ENCODE peak calls at places on chromosomes 6 and 20, in seven cellular contexts. One of them, this sample, is unnamed.

GRCh38 chr6:22247916-22248482 is 48.8 kb downstream of the PRL start:
- DNase-seq in NCI-H2081: no peak
- DNase-seq in NCI-H1694: no peak
- DNase-seq in WTC11: no peak
- DNase-seq in stimulated activated CD8-positive, alpha-beta memory T cell treated with anti-CD3 and anti-CD28 coated beads, Interleukin-12 subunit alpha, Interleukin-12 subunit beta, amount 100 ng/mL, for 4 hours: no peak
- DNase-seq in NCI-H446: no peak
- DNase-seq in KBM-7: no peak
- DNase-seq in this sample: no peak

GRCh38 chr6:37622639-37623038 is 75.0 kb downstream of the MDGA1 start:
- DNase-seq in NCI-H2081: no peak
- DNase-seq in NCI-H1694: no peak
- DNase-seq in WTC11: no peak
- DNase-seq in stimulated activated CD8-positive, alpha-beta memory T cell treated with anti-CD3 and anti-CD28 coated beads, Interleukin-12 subunit alpha, Interleukin-12 subunit beta, amount 100 ng/mL, for 4 hours: no peak
- DNase-seq in NCI-H446: no peak
- DNase-seq in KBM-7: peak
- DNase-seq in this sample: no peak

GRCh38 chr20:17468073-17468840 is 62.9 kb downstream of the BFSP1 start:
- DNase-seq in NCI-H2081: no peak
- DNase-seq in NCI-H1694: no peak
- DNase-seq in WTC11: no peak
- DNase-seq in stimulated activated CD8-positive, alpha-beta memory T cell treated with anti-CD3 and anti-CD28 coated beads, Interleukin-12 subunit alpha, Interleukin-12 subunit beta, amount 100 ng/mL, for 4 hours: no peak
- DNase-seq in NCI-H446: no peak
- DNase-seq in KBM-7: no peak
- DNase-seq in this sample: no peak

GRCh38 chr20:2619961-2620595 is 32.4 kb upstream of the NOP56 start:
- DNase-seq in NCI-H2081: no peak
- DNase-seq in NCI-H1694: no peak
- DNase-seq in WTC11: no peak
- DNase-seq in stimulated activated CD8-positive, alpha-beta memory T cell treated with anti-CD3 and anti-CD28 coated beads, Interleukin-12 subunit alpha, Interleukin-12 subunit beta, amount 100 ng/mL, for 4 hours: no peak
- DNase-seq in NCI-H446: no peak
- DNase-seq in KBM-7: no peak
- DNase-seq in this sample: no peak

GRCh38 chr6:106452628-106453027 is 92.1 kb downstream of the CRYBG1 start:
- DNase-seq in NCI-H2081: no peak
- DNase-seq in NCI-H1694: no peak
- DNase-seq in WTC11: no peak
- DNase-seq in stimulated activated CD8-positive, alpha-beta memory T cell treated with anti-CD3 and anti-CD28 coated beads, Interleukin-12 subunit alpha, Interleukin-12 subunit beta, amount 100 ng/mL, for 4 hours: no peak
- DNase-seq in NCI-H446: no peak
- DNase-seq in KBM-7: no peak
- DNase-seq in this sample: no peak

GRCh38 chr20:9710685-9711084 is 128.2 kb downstream of the PAK5 start:
- DNase-seq in NCI-H2081: no peak
- DNase-seq in NCI-H1694: no peak
- DNase-seq in WTC11: no peak
- DNase-seq in stimulated activated CD8-positive, alpha-beta memory T cell treated with anti-CD3 and anti-CD28 coated beads, Interleukin-12 subunit alpha, Interleukin-12 subunit beta, amount 100 ng/mL, for 4 hours: no peak
- DNase-seq in NCI-H446: no peak
- DNase-seq in KBM-7: no peak
- DNase-seq in this sample: no peak

GRCh38 chr6:32852018-32852843 is 1.3 kb downstream of the TAP1 start:
- DNase-seq in NCI-H2081: no peak
- DNase-seq in NCI-H1694: no peak
- DNase-seq in WTC11: no peak
- DNase-seq in stimulated activated CD8-positive, alpha-beta memory T cell treated with anti-CD3 and anti-CD28 coated beads, Interleukin-12 subunit alpha, Interleukin-12 subunit beta, amount 100 ng/mL, for 4 hours: no peak
- DNase-seq in NCI-H446: no peak
- DNase-seq in KBM-7: no peak
- DNase-seq in this sample: no peak

GRCh38 chr20:58706975-58707681 is 14.5 kb downstream of the NPEPL1 start:
- DNase-seq in NCI-H2081: no peak
- DNase-seq in NCI-H1694: no peak
- DNase-seq in WTC11: peak
- DNase-seq in stimulated activated CD8-positive, alpha-beta memory T cell treated with anti-CD3 and anti-CD28 coated beads, Interleukin-12 subunit alpha, Interleukin-12 subunit beta, amount 100 ng/mL, for 4 hours: no peak
- DNase-seq in NCI-H446: no peak
- DNase-seq in KBM-7: no peak
- DNase-seq in this sample: no peak

GRCh38 chr6:83417880-83418663 is 12.8 kb downstream of the ME1 start:
- DNase-seq in NCI-H2081: no peak
- DNase-seq in NCI-H1694: no peak
- DNase-seq in WTC11: no peak
- DNase-seq in stimulated activated CD8-positive, alpha-beta memory T cell treated with anti-CD3 and anti-CD28 coated beads, Interleukin-12 subunit alpha, Interleukin-12 subunit beta, amount 100 ng/mL, for 4 hours: no peak
- DNase-seq in NCI-H446: peak
- DNase-seq in KBM-7: peak
- DNase-seq in this sample: no peak

GRCh38 chr6:162778603-162779002 is 50.8 kb downstream of the PACRG start:
- DNase-seq in NCI-H2081: no peak
- DNase-seq in NCI-H1694: no peak
- DNase-seq in WTC11: no peak
- DNase-seq in stimulated activated CD8-positive, alpha-beta memory T cell treated with anti-CD3 and anti-CD28 coated beads, Interleukin-12 subunit alpha, Interleukin-12 subunit beta, amount 100 ng/mL, for 4 hours: no peak
- DNase-seq in NCI-H446: no peak
- DNase-seq in KBM-7: no peak
- DNase-seq in this sample: no peak

GRCh38 chr6:56517155-56517745 is 125.4 kb downstream of the DST start:
- DNase-seq in NCI-H2081: peak
- DNase-seq in NCI-H1694: no peak
- DNase-seq in WTC11: no peak
- DNase-seq in stimulated activated CD8-positive, alpha-beta memory T cell treated with anti-CD3 and anti-CD28 coated beads, Interleukin-12 subunit alpha, Interleukin-12 subunit beta, amount 100 ng/mL, for 4 hours: no peak
- DNase-seq in NCI-H446: no peak
- DNase-seq in KBM-7: no peak
- DNase-seq in this sample: no peak

GRCh38 chr6:33249732-33250625 is 21.7 kb downstream of the VPS52 start:
- DNase-seq in NCI-H2081: no peak
- DNase-seq in NCI-H1694: no peak
- DNase-seq in WTC11: no peak
- DNase-seq in stimulated activated CD8-positive, alpha-beta memory T cell treated with anti-CD3 and anti-CD28 coated beads, Interleukin-12 subunit alpha, Interleukin-12 subunit beta, amount 100 ng/mL, for 4 hours: no peak
- DNase-seq in NCI-H446: peak
- DNase-seq in KBM-7: no peak
- DNase-seq in this sample: no peak

GRCh38 chr20:32215729-32216128 is 8.0 kb downstream of the POFUT1 start:
- DNase-seq in NCI-H2081: no peak
- DNase-seq in NCI-H1694: no peak
- DNase-seq in WTC11: no peak
- DNase-seq in stimulated activated CD8-positive, alpha-beta memory T cell treated with anti-CD3 and anti-CD28 coated beads, Interleukin-12 subunit alpha, Interleukin-12 subunit beta, amount 100 ng/mL, for 4 hours: no peak
- DNase-seq in NCI-H446: no peak
- DNase-seq in KBM-7: no peak
- DNase-seq in this sample: no peak

GRCh38 chr6:20441921-20442320 is 40.2 kb downstream of the E2F3 start:
- DNase-seq in NCI-H2081: no peak
- DNase-seq in NCI-H1694: no peak
- DNase-seq in WTC11: no peak
- DNase-seq in stimulated activated CD8-positive, alpha-beta memory T cell treated with anti-CD3 and anti-CD28 coated beads, Interleukin-12 subunit alpha, Interleukin-12 subunit beta, amount 100 ng/mL, for 4 hours: no peak
- DNase-seq in NCI-H446: peak
- DNase-seq in KBM-7: no peak
- DNase-seq in this sample: no peak

GRCh38 chr6:32194825-32195651 is 2.6 kb upstream of the GPSM3 start:
- DNase-seq in NCI-H2081: no peak
- DNase-seq in NCI-H1694: no peak
- DNase-seq in WTC11: no peak
- DNase-seq in stimulated activated CD8-positive, alpha-beta memory T cell treated with anti-CD3 and anti-CD28 coated beads, Interleukin-12 subunit alpha, Interleukin-12 subunit beta, amount 100 ng/mL, for 4 hours: no peak
- DNase-seq in NCI-H446: peak
- DNase-seq in KBM-7: peak
- DNase-seq in this sample: no peak

GRCh38 chr6:168713839-168714238 is 272.9 kb downstream of the SMOC2 start:
- DNase-seq in NCI-H2081: no peak
- DNase-seq in NCI-H1694: no peak
- DNase-seq in WTC11: no peak
- DNase-seq in stimulated activated CD8-positive, alpha-beta memory T cell treated with anti-CD3 and anti-CD28 coated beads, Interleukin-12 subunit alpha, Interleukin-12 subunit beta, amount 100 ng/mL, for 4 hours: no peak
- DNase-seq in NCI-H446: no peak
- DNase-seq in KBM-7: no peak
- DNase-seq in this sample: no peak

GRCh38 chr6:44932651-44933091 is 395.5 kb upstream of the RUNX2 start:
- DNase-seq in NCI-H2081: no peak
- DNase-seq in NCI-H1694: no peak
- DNase-seq in WTC11: no peak
- DNase-seq in stimulated activated CD8-positive, alpha-beta memory T cell treated with anti-CD3 and anti-CD28 coated beads, Interleukin-12 subunit alpha, Interleukin-12 subunit beta, amount 100 ng/mL, for 4 hours: no peak
- DNase-seq in NCI-H446: no peak
- DNase-seq in KBM-7: no peak
- DNase-seq in this sample: no peak

GRCh38 chr20:11832397-11832796 is 85.3 kb upstream of the BTBD3 start:
- DNase-seq in NCI-H2081: no peak
- DNase-seq in NCI-H1694: no peak
- DNase-seq in WTC11: no peak
- DNase-seq in stimulated activated CD8-positive, alpha-beta memory T cell treated with anti-CD3 and anti-CD28 coated beads, Interleukin-12 subunit alpha, Interleukin-12 subunit beta, amount 100 ng/mL, for 4 hours: no peak
- DNase-seq in NCI-H446: no peak
- DNase-seq in KBM-7: no peak
- DNase-seq in this sample: no peak

GRCh38 chr6:149651056-149651455 is 2.5 kb upstream of the KATNA1 start:
- DNase-seq in NCI-H2081: no peak
- DNase-seq in NCI-H1694: no peak
- DNase-seq in WTC11: no peak
- DNase-seq in stimulated activated CD8-positive, alpha-beta memory T cell treated with anti-CD3 and anti-CD28 coated beads, Interleukin-12 subunit alpha, Interleukin-12 subunit beta, amount 100 ng/mL, for 4 hours: no peak
- DNase-seq in NCI-H446: no peak
- DNase-seq in KBM-7: no peak
- DNase-seq in this sample: no peak

GRCh38 chr6:8623441-8623840 is 188.1 kb upstream of the SLC35B3 start:
- DNase-seq in NCI-H2081: no peak
- DNase-seq in NCI-H1694: no peak
- DNase-seq in WTC11: no peak
- DNase-seq in stimulated activated CD8-positive, alpha-beta memory T cell treated with anti-CD3 and anti-CD28 coated beads, Interleukin-12 subunit alpha, Interleukin-12 subunit beta, amount 100 ng/mL, for 4 hours: no peak
- DNase-seq in NCI-H446: no peak
- DNase-seq in KBM-7: no peak
- DNase-seq in this sample: no peak

GRCh38 chr20:57498425-57499400 is 26.2 kb downstream of the CTCFL start:
- DNase-seq in NCI-H2081: no peak
- DNase-seq in NCI-H1694: peak
- DNase-seq in WTC11: peak
- DNase-seq in stimulated activated CD8-positive, alpha-beta memory T cell treated with anti-CD3 and anti-CD28 coated beads, Interleukin-12 subunit alpha, Interleukin-12 subunit beta, amount 100 ng/mL, for 4 hours: no peak
- DNase-seq in NCI-H446: no peak
- DNase-seq in KBM-7: peak
- DNase-seq in this sample: no peak

GRCh38 chr20:12358006-12358654 is 440.4 kb downstream of the BTBD3 start:
- DNase-seq in NCI-H2081: peak
- DNase-seq in NCI-H1694: no peak
- DNase-seq in WTC11: peak
- DNase-seq in stimulated activated CD8-positive, alpha-beta memory T cell treated with anti-CD3 and anti-CD28 coated beads, Interleukin-12 subunit alpha, Interleukin-12 subunit beta, amount 100 ng/mL, for 4 hours: no peak
- DNase-seq in NCI-H446: no peak
- DNase-seq in KBM-7: no peak
- DNase-seq in this sample: peak

GRCh38 chr20:17541996-17542395 is 10.8 kb upstream of the BFSP1 start:
- DNase-seq in NCI-H2081: no peak
- DNase-seq in NCI-H1694: no peak
- DNase-seq in WTC11: no peak
- DNase-seq in stimulated activated CD8-positive, alpha-beta memory T cell treated with anti-CD3 and anti-CD28 coated beads, Interleukin-12 subunit alpha, Interleukin-12 subunit beta, amount 100 ng/mL, for 4 hours: no peak
- DNase-seq in NCI-H446: no peak
- DNase-seq in KBM-7: no peak
- DNase-seq in this sample: no peak

GRCh38 chr6:53029262-53029661 is 34.2 kb upstream of the GSTA4 start:
- DNase-seq in NCI-H2081: no peak
- DNase-seq in NCI-H1694: no peak
- DNase-seq in WTC11: no peak
- DNase-seq in stimulated activated CD8-positive, alpha-beta memory T cell treated with anti-CD3 and anti-CD28 coated beads, Interleukin-12 subunit alpha, Interleukin-12 subunit beta, amount 100 ng/mL, for 4 hours: no peak
- DNase-seq in NCI-H446: no peak
- DNase-seq in KBM-7: no peak
- DNase-seq in this sample: no peak

GRCh38 chr6:100801036-100801435 is 80.1 kb downstream of the ASCC3 start:
- DNase-seq in NCI-H2081: no peak
- DNase-seq in NCI-H1694: no peak
- DNase-seq in WTC11: no peak
- DNase-seq in stimulated activated CD8-positive, alpha-beta memory T cell treated with anti-CD3 and anti-CD28 coated beads, Interleukin-12 subunit alpha, Interleukin-12 subunit beta, amount 100 ng/mL, for 4 hours: no peak
- DNase-seq in NCI-H446: no peak
- DNase-seq in KBM-7: no peak
- DNase-seq in this sample: no peak

GRCh38 chr6:170093276-170093657 is 197.6 kb downstream of the DLL1 start:
- DNase-seq in NCI-H2081: no peak
- DNase-seq in NCI-H1694: no peak
- DNase-seq in WTC11: peak
- DNase-seq in stimulated activated CD8-positive, alpha-beta memory T cell treated with anti-CD3 and anti-CD28 coated beads, Interleukin-12 subunit alpha, Interleukin-12 subunit beta, amount 100 ng/mL, for 4 hours: no peak
- DNase-seq in NCI-H446: no peak
- DNase-seq in KBM-7: no peak
- DNase-seq in this sample: no peak

GRCh38 chr20:3545401-3545925 is 74.6 kb downstream of the ATRN start:
- DNase-seq in NCI-H2081: no peak
- DNase-seq in NCI-H1694: no peak
- DNase-seq in WTC11: no peak
- DNase-seq in stimulated activated CD8-positive, alpha-beta memory T cell treated with anti-CD3 and anti-CD28 coated beads, Interleukin-12 subunit alpha, Interleukin-12 subunit beta, amount 100 ng/mL, for 4 hours: no peak
- DNase-seq in NCI-H446: no peak
- DNase-seq in KBM-7: no peak
- DNase-seq in this sample: no peak

GRCh38 chr6:57822896-57823358 is 505.5 kb downstream of the PRIM2 start:
- DNase-seq in NCI-H2081: no peak
- DNase-seq in NCI-H1694: no peak
- DNase-seq in WTC11: peak
- DNase-seq in stimulated activated CD8-positive, alpha-beta memory T cell treated with anti-CD3 and anti-CD28 coated beads, Interleukin-12 subunit alpha, Interleukin-12 subunit beta, amount 100 ng/mL, for 4 hours: no peak
- DNase-seq in NCI-H446: no peak
- DNase-seq in KBM-7: no peak
- DNase-seq in this sample: peak

GRCh38 chr20:34549929-34550305 is 8.6 kb upstream of the MAP1LC3A start:
- DNase-seq in NCI-H2081: no peak
- DNase-seq in NCI-H1694: no peak
- DNase-seq in WTC11: no peak
- DNase-seq in stimulated activated CD8-positive, alpha-beta memory T cell treated with anti-CD3 and anti-CD28 coated beads, Interleukin-12 subunit alpha, Interleukin-12 subunit beta, amount 100 ng/mL, for 4 hours: no peak
- DNase-seq in NCI-H446: no peak
- DNase-seq in KBM-7: no peak
- DNase-seq in this sample: no peak

GRCh38 chr6:81759782-81760181 is 7.3 kb upstream of the TENT5A start:
- DNase-seq in NCI-H2081: no peak
- DNase-seq in NCI-H1694: no peak
- DNase-seq in WTC11: no peak
- DNase-seq in stimulated activated CD8-positive, alpha-beta memory T cell treated with anti-CD3 and anti-CD28 coated beads, Interleukin-12 subunit alpha, Interleukin-12 subunit beta, amount 100 ng/mL, for 4 hours: no peak
- DNase-seq in NCI-H446: no peak
- DNase-seq in KBM-7: peak
- DNase-seq in this sample: no peak

GRCh38 chr20:5973971-5974370 is 23.5 kb downstream of the MCM8 start:
- DNase-seq in NCI-H2081: no peak
- DNase-seq in NCI-H1694: no peak
- DNase-seq in WTC11: no peak
- DNase-seq in stimulated activated CD8-positive, alpha-beta memory T cell treated with anti-CD3 and anti-CD28 coated beads, Interleukin-12 subunit alpha, Interleukin-12 subunit beta, amount 100 ng/mL, for 4 hours: no peak
- DNase-seq in NCI-H446: no peak
- DNase-seq in KBM-7: peak
- DNase-seq in this sample: no peak